ENCODE peak calls at places on chromosomes 1 and 21, in nine cellular contexts. D, L, G, Q, V, M, A, U and F are unnamed samples.

GRCh38 chr1:93219443-93219842 is 38.9 kb downstream of the CCDC18 start:
- DNase-seq in D (no peak), L (peak; percentile 76), G (no peak), Q (no peak), V (no peak), M (peak; percentile 40), A (peak; percentile 2), U (no peak), F (no peak)

GRCh38 chr1:109257682-109258421 is 8.5 kb downstream of the CELSR2 start:
- DNase-seq in D (no peak), L (no peak), G (no peak), Q (no peak), V (no peak), M (no peak), A (no peak), U (no peak), F (no peak)

GRCh38 chr1:12475158-12475934 is 142.7 kb downstream of the DHRS3 start:
- DNase-seq in D (no peak), L (no peak), G (no peak), Q (no peak), V (no peak), M (no peak), A (no peak), U (no peak), F (peak; percentile 71)

GRCh38 chr1:170162385-170163226 is 16.8 kb downstream of the NTMT2 start:
- DNase-seq in D (peak; percentile 73), L (peak; percentile 87), G (no peak), Q (no peak), V (no peak), M (peak; percentile 78), A (no peak), U (no peak), F (no peak)

GRCh38 chr1:63662846-63663245 is 69.6 kb downstream of the PGM1 start:
- DNase-seq in D (no peak), L (peak; percentile 48), G (no peak), Q (no peak), V (no peak), M (peak; percentile 91), A (no peak), U (no peak), F (peak; percentile 97)

GRCh38 chr1:184296466-184297243 is 90.2 kb upstream of the C1orf21 start:
- DNase-seq in D (peak; percentile 92), L (peak; percentile 89), G (peak; percentile 91), Q (peak; percentile 34), V (peak; percentile 64), M (no peak), A (no peak), U (no peak), F (no peak)

GRCh38 chr21:19353271-19353670 is 949.7 kb upstream of the TMPRSS15 start:
- DNase-seq in D (no peak), L (no peak), G (no peak), Q (no peak), V (no peak), M (no peak), A (no peak), U (no peak), F (no peak)

GRCh38 chr1:10424034-10424433 is 6.2 kb upstream of the CENPS start:
- DNase-seq in D (peak; percentile 88), L (no peak), G (no peak), Q (no peak), V (no peak), M (no peak), A (no peak), U (no peak), F (no peak)

GRCh38 chr1:81874461-81874860 is 73.7 kb downstream of the ADGRL2 start:
- DNase-seq in D (no peak), L (no peak), G (no peak), Q (no peak), V (no peak), M (no peak), A (no peak), U (no peak), F (no peak)

GRCh38 chr1:160018900-160019299 is 12.9 kb downstream of the PIGM start:
- DNase-seq in D (no peak), L (peak; percentile 61), G (no peak), Q (no peak), V (no peak), M (peak; percentile 49), A (no peak), U (no peak), F (no peak)

GRCh38 chr1:20110679-20111078 is 8.7 kb downstream of the PLA2G2D start:
- DNase-seq in D (peak; percentile 74), L (peak; percentile 51), G (no peak), Q (peak; percentile 38), V (no peak), M (no peak), A (no peak), U (no peak), F (peak; percentile 56)

GRCh38 chr1:227941509-227942020 is 6.2 kb downstream of the WNT9A start:
- DNase-seq in D (peak; percentile 73), L (no peak), G (no peak), Q (peak; percentile 27), V (peak; percentile 34), M (no peak), A (no peak), U (peak; percentile 48), F (no peak)

GRCh38 chr21:35921471-35921870 is 138.9 kb downstream of the SETD4 start:
- DNase-seq in D (no peak), L (no peak), G (no peak), Q (no peak), V (no peak), M (no peak), A (no peak), U (no peak), F (no peak)

GRCh38 chr1:95793893-95794292 is 559.9 kb downstream of the RWDD3 start:
- DNase-seq in D (no peak), L (no peak), G (no peak), Q (no peak), V (no peak), M (no peak), A (no peak), U (no peak), F (no peak)

GRCh38 chr1:63773815-63774616 is at the start of gene ROR1:
- DNase-seq in D (peak; percentile 96), L (peak; percentile 76), G (peak; percentile 82), Q (peak; percentile 92), V (peak; percentile 89), M (peak; percentile 73), A (peak; percentile 32), U (no peak), F (peak; percentile 72)

GRCh38 chr1:16064536-16065196 is 8.8 kb downstream of the FAM131C start:
- DNase-seq in D (peak; percentile 84), L (no peak), G (peak; percentile 69), Q (no peak), V (no peak), M (no peak), A (no peak), U (no peak), F (no peak)

GRCh38 chr1:42046772-42047552 is 106.2 kb upstream of the GUCA2B start:
- DNase-seq in D (no peak), L (peak; percentile 64), G (no peak), Q (no peak), V (no peak), M (no peak), A (no peak), U (no peak), F (no peak)